ENCODE peak calls at places on chromosomes 5 and 9, in six cellular contexts. B, P, Z, E, R and A are unnamed samples.
A peak's percentile ranks its signal among the peaks of the same experiment; 100 is the strongest.

GRCh38 chr9:133130721-133131244 is 9.7 kb upstream of the RALGDS start:
- DNase-seq in Z (no peak), R (no peak), E (no peak), B (no peak), P (no peak), A (no peak)

GRCh38 chr5:137245438-137245837 is 253.7 kb downstream of the SPOCK1 start:
- DNase-seq in P (no peak), R (no peak), E (no peak), B (no peak), Z (peak; percentile 19), A (no peak)

GRCh38 chr9:81665514-81665838 is 23.9 kb downstream of the TLE1 start:
- DNase-seq in E (no peak), Z (no peak), P (no peak), R (peak; percentile 73), B (no peak), A (no peak)

GRCh38 chr5:78746990-78747389 is 98.4 kb upstream of the LHFPL2 start:
- DNase-seq in R (peak; percentile 41), B (peak; percentile 56), P (no peak), E (no peak), Z (no peak), A (no peak)

GRCh38 chr9:27750571-27750970 is 177.3 kb upstream of the C9orf72 start:
- DNase-seq in E (no peak), R (no peak), B (no peak), P (no peak), Z (no peak), A (no peak)

GRCh38 chr5:136013559-136013958 is 15.2 kb upstream of the TGFBI start:
- DNase-seq in Z (no peak), B (no peak), P (no peak), E (no peak), R (no peak), A (no peak)

GRCh38 chr5:80408475-80408875 is 611 bp downstream of the ZFYVE16 start:
- DNase-seq in R (no peak), Z (no peak), E (peak; percentile 81), P (no peak), B (no peak), A (no peak)

GRCh38 chr9:4117835-4118610 is 181.8 kb downstream of the GLIS3 start:
- DNase-seq in P (no peak), Z (no peak), B (peak; percentile 89), E (peak; percentile 37), R (peak; percentile 61), A (no peak)

GRCh38 chr9:16335788-16336580 is 534.5 kb downstream of the BNC2 start:
- DNase-seq in E (peak; percentile 28), Z (no peak), R (no peak), P (no peak), B (no peak), A (no peak)

GRCh38 chr5:74334434-74335364 is 305.8 kb downstream of the ENC1 start:
- DNase-seq in B (no peak), P (no peak), R (no peak), E (no peak), Z (no peak), A (no peak)

GRCh38 chr5:116377276-116378006 is 197.2 kb downstream of the SEMA6A start:
- DNase-seq in Z (no peak), B (no peak), E (no peak), R (no peak), P (no peak), A (no peak)

GRCh38 chr9:19550009-19550408 is 141.2 kb downstream of the ACER2 start:
- DNase-seq in E (no peak), Z (no peak), R (no peak), B (no peak), P (no peak), A (no peak)

GRCh38 chr9:77827104-77827784 is 179.1 kb upstream of the GNA14 start:
- DNase-seq in E (no peak), R (no peak), P (no peak), B (no peak), Z (peak; percentile 21), A (peak; percentile 36)

GRCh38 chr5:158511454-158511853 is 588.3 kb downstream of the EBF1 start:
- DNase-seq in R (no peak), E (no peak), Z (no peak), P (no peak), B (no peak), A (no peak)

GRCh38 chr5:14528115-14528514 is 53.5 kb upstream of the OTULINL start:
- DNase-seq in R (no peak), Z (no peak), P (no peak), B (no peak), E (no peak), A (no peak)

GRCh38 chr5:3650315-3650714 is 54.7 kb downstream of the IRX1 start:
- DNase-seq in P (no peak), R (no peak), B (no peak), Z (no peak), E (no peak), A (no peak)

GRCh38 chr9:7196467-7196866 is 438.7 kb downstream of the KDM4C start:
- DNase-seq in R (no peak), B (no peak), E (no peak), P (no peak), Z (no peak), A (no peak)

GRCh38 chr9:8030095-8030494 is 230.5 kb upstream of the DMAC1 start:
- DNase-seq in R (no peak), P (no peak), Z (no peak), E (no peak), B (no peak), A (no peak)

GRCh38 chr9:134895849-134896833 is 15.5 kb downstream of the FCN2 start:
- DNase-seq in Z (no peak), P (no peak), B (no peak), R (no peak), E (no peak), A (no peak)

GRCh38 chr5:83740741-83741140 is 20.1 kb upstream of the HAPLN1 start:
- DNase-seq in R (no peak), B (no peak), E (no peak), P (no peak), Z (peak; percentile 8), A (no peak)

GRCh38 chr5:91146905-91147600 is 236.1 kb downstream of the ARRDC3 start:
- DNase-seq in R (no peak), P (no peak), Z (no peak), E (no peak), B (no peak), A (peak; percentile 80)

GRCh38 chr9:4027616-4028015 is 272.3 kb downstream of the GLIS3 start:
- DNase-seq in R (no peak), Z (no peak), P (no peak), B (no peak), E (no peak), A (no peak)

GRCh38 chr9:105341784-105342183 is 97.3 kb downstream of the SLC44A1 start:
- DNase-seq in E (no peak), B (no peak), Z (no peak), R (no peak), P (no peak), A (no peak)

GRCh38 chr5:124438390-124439380 is 307.8 kb downstream of the ZNF608 start:
- DNase-seq in P (no peak), R (peak; percentile 63), B (no peak), E (no peak), Z (no peak), A (no peak)

GRCh38 chr9:79360387-79361347 is 211.1 kb upstream of the TLE4 start:
- DNase-seq in E (no peak), B (no peak), Z (no peak), R (peak; percentile 72), P (no peak), A (no peak)

GRCh38 chr9:77512876-77513275 is 135.2 kb downstream of the GNA14 start:
- DNase-seq in P (no peak), E (no peak), Z (no peak), R (no peak), B (no peak), A (no peak)

GRCh38 chr9:88628811-88629210 is 93.8 kb downstream of the NXNL2 start:
- DNase-seq in B (no peak), P (no peak), Z (no peak), E (no peak), R (no peak), A (no peak)

GRCh38 chr5:78162253-78162862 is 132.1 kb downstream of the AP3B1 start:
- DNase-seq in E (peak; percentile 37), B (no peak), Z (no peak), P (no peak), R (peak; percentile 63), A (no peak)

GRCh38 chr5:169296456-169297220 is 4.3 kb downstream of the SLIT3 start:
- DNase-seq in P (peak; percentile 45), B (no peak), E (no peak), Z (no peak), R (no peak), A (no peak)

GRCh38 chr5:72018158-72018803 is 89.0 kb upstream of the MAP1B start:
- DNase-seq in R (peak; percentile 83), P (peak; percentile 71), B (peak; percentile 91), Z (peak; percentile 26), E (peak; percentile 39), A (peak; percentile 5)

GRCh38 chr5:10288600-10289213 is 19.0 kb downstream of the CMBL start:
- DNase-seq in E (no peak), B (no peak), P (no peak), Z (no peak), R (no peak), A (no peak)

GRCh38 chr5:60891667-60892066 is 47.6 kb upstream of the ELOVL7 start:
- DNase-seq in E (no peak), R (peak; percentile 61), B (no peak), P (no peak), Z (no peak), A (no peak)

GRCh38 chr5:97124335-97124734 is 18.1 kb downstream of the LIX1 start:
- DNase-seq in Z (no peak), P (no peak), R (no peak), B (no peak), E (no peak), A (no peak)

GRCh38 chr5:111927191-111927590 is 170.2 kb upstream of the NREP start:
- DNase-seq in E (no peak), R (no peak), B (no peak), P (no peak), Z (no peak), A (no peak)

GRCh38 chr5:78377718-78378105 is 17.3 kb downstream of the SCAMP1 start:
- DNase-seq in Z (no peak), R (no peak), B (no peak), P (no peak), E (no peak), A (no peak)

GRCh38 chr5:77015938-77016569 is 14.2 kb upstream of the AGGF1 start:
- DNase-seq in B (no peak), R (peak; percentile 67), P (peak; percentile 39), E (no peak), Z (no peak), A (no peak)
- TF ChIP-seq CTCF in B (peak; percentile 28), R (peak; percentile 58), P (peak; percentile 50), E (peak; percentile 53), Z (peak; percentile 42), A (no peak)

GRCh38 chr9:37587521-37587920 is 4.9 kb downstream of the TOMM5 start:
- DNase-seq in P (no peak), R (no peak), E (no peak), Z (no peak), B (no peak), A (no peak)
- TF ChIP-seq POLR2AphosphoS5 in P (no peak), R (no peak), E (no peak), Z (no peak), B (no peak), A (no peak)

GRCh38 chr5:122319897-122320296 is 7.9 kb downstream of the SNCAIP start:
- DNase-seq in Z (no peak), P (no peak), B (no peak), E (no peak), R (no peak), A (no peak)
- TF ChIP-seq CTCF in Z (no peak), P (no peak), B (no peak), E (no peak), R (no peak), A (no peak)

GRCh38 chr5:131263648-131264452 is at the start of gene CDC42SE2:
- DNase-seq in R (peak; percentile 93), P (no peak), E (peak; percentile 97), B (peak; percentile 87), Z (no peak), A (peak; percentile 55)
- TF ChIP-seq POLR2AphosphoS5 in R (peak; percentile 76), P (peak; percentile 89), E (peak; percentile 90), B (peak; percentile 87), Z (peak; percentile 93), A (peak; percentile 73)